ENCODE peak calls at places on chromosomes 3 and 15, in six cellular contexts. O, G, W, Z, J and X are unnamed samples.

GRCh38 chr3:126197854-126198584 is 17.6 kb upstream of the ALDH1L1 start:
- DNase-seq in W (peak), J (peak), G (peak), Z (peak), O (peak), X (no peak)

GRCh38 chr3:156174229-156174847 is 54.0 kb downstream of the KCNAB1 start:
- DNase-seq in G (no peak), O (no peak), W (no peak), Z (peak), J (no peak), X (no peak)

GRCh38 chr3:128492353-128493220 is at the start of gene GATA2:
- DNase-seq in J (no peak), O (no peak), W (no peak), Z (peak), G (no peak), X (no peak)

GRCh38 chr3:24135280-24135679 is 190.2 kb downstream of the NR1D2 start:
- DNase-seq in G (no peak), J (no peak), W (no peak), Z (no peak), O (no peak), X (no peak)

GRCh38 chr15:41585140-41586047 is 26.4 kb downstream of the TYRO3 start:
- DNase-seq in J (peak), Z (peak), O (peak), W (no peak), G (no peak), X (no peak)

GRCh38 chr3:152595975-152596832 is 238.7 kb upstream of the P2RY1 start:
- DNase-seq in G (peak), O (no peak), W (peak), J (peak), Z (peak), X (no peak)

GRCh38 chr3:72255191-72255590 is 470.2 kb upstream of the PROK2 start:
- DNase-seq in O (no peak), J (no peak), G (no peak), W (no peak), Z (peak), X (peak)

GRCh38 chr3:9414822-9415221 is 17.4 kb downstream of the SETD5 start:
- DNase-seq in W (no peak), Z (no peak), G (no peak), O (no peak), J (no peak), X (no peak)

GRCh38 chr15:62075595-62076279 is 9.0 kb downstream of the C2CD4A start:
- DNase-seq in J (no peak), O (no peak), W (no peak), Z (no peak), G (no peak), X (peak)

GRCh38 chr3:147409143-147410121 is at the start of gene ZIC1:
- DNase-seq in Z (peak), J (no peak), W (no peak), O (no peak), G (no peak), X (no peak)

GRCh38 chr3:15923640-15924405 is 126.0 kb upstream of the ANKRD28 start:
- DNase-seq in J (no peak), Z (no peak), O (no peak), G (no peak), W (no peak), X (no peak)

GRCh38 chr15:40932625-40933519 is 3.7 kb downstream of the DLL4 start:
- DNase-seq in G (no peak), J (no peak), O (no peak), W (peak), Z (no peak), X (no peak)